ENCODE peak calls at places on chromosomes 16 and 17, in eight cellular contexts. One of them, this sample, is unnamed.

GRCh38 chr17:79160980-79161621 is 86.5 kb downstream of the ENGASE start:
- ATAC-seq in HepG2: no peak
- ATAC-seq in Panc1: no peak
- ATAC-seq in GM12878: no peak
- ATAC-seq in upper lobe of left lung: no peak
- ATAC-seq in HCT116: no peak
- ATAC-seq in K562: peak; percentile 50
- ATAC-seq in GM23338: no peak
- ATAC-seq in this sample: no peak

GRCh38 chr16:53224932-53225533 is 170.2 kb downstream of the CHD9 start:
- ATAC-seq in HepG2: no peak
- ATAC-seq in Panc1: no peak
- ATAC-seq in GM12878: peak; percentile 28
- ATAC-seq in upper lobe of left lung: no peak
- ATAC-seq in HCT116: no peak
- ATAC-seq in K562: peak; percentile 90
- ATAC-seq in GM23338: no peak
- ATAC-seq in this sample: no peak

GRCh38 chr16:17362191-17362590 is 108.6 kb downstream of the XYLT1 start:
- ATAC-seq in HepG2: no peak
- ATAC-seq in Panc1: no peak
- ATAC-seq in GM12878: no peak
- ATAC-seq in upper lobe of left lung: no peak
- ATAC-seq in HCT116: no peak
- ATAC-seq in K562: no peak
- ATAC-seq in GM23338: no peak
- ATAC-seq in this sample: no peak

GRCh38 chr16:83701494-83701893 is 106.3 kb upstream of the HSBP1 start:
- ATAC-seq in HepG2: peak; percentile 66
- ATAC-seq in Panc1: no peak
- ATAC-seq in GM12878: peak; percentile 32
- ATAC-seq in upper lobe of left lung: no peak
- ATAC-seq in HCT116: peak; percentile 57
- ATAC-seq in K562: peak; percentile 92
- ATAC-seq in GM23338: peak; percentile 99
- ATAC-seq in this sample: no peak

GRCh38 chr16:75289189-75289588 is 37.8 kb upstream of the BCAR1 start:
- ATAC-seq in HepG2: peak; percentile 55
- ATAC-seq in Panc1: peak; percentile 66
- ATAC-seq in GM12878: peak; percentile 43
- ATAC-seq in upper lobe of left lung: no peak
- ATAC-seq in HCT116: peak; percentile 60
- ATAC-seq in K562: no peak
- ATAC-seq in GM23338: no peak
- ATAC-seq in this sample: peak; percentile 48

GRCh38 chr16:11871193-11871592 is 19.9 kb upstream of the RSL1D1 start:
- ATAC-seq in HepG2: no peak
- ATAC-seq in Panc1: no peak
- ATAC-seq in GM12878: no peak
- ATAC-seq in upper lobe of left lung: no peak
- ATAC-seq in HCT116: peak; percentile 19
- ATAC-seq in K562: peak; percentile 69
- ATAC-seq in GM23338: peak; percentile 86
- ATAC-seq in this sample: no peak

GRCh38 chr17:57968456-57968855 is 13.2 kb upstream of the CUEDC1 start:
- ATAC-seq in HepG2: peak; percentile 24
- ATAC-seq in Panc1: peak; percentile 44
- ATAC-seq in GM12878: no peak
- ATAC-seq in upper lobe of left lung: no peak
- ATAC-seq in HCT116: no peak
- ATAC-seq in K562: no peak
- ATAC-seq in GM23338: no peak
- ATAC-seq in this sample: no peak

GRCh38 chr17:31493656-31494155 is 102.2 kb downstream of the RAB11FIP4 start:
- ATAC-seq in HepG2: no peak
- ATAC-seq in Panc1: no peak
- ATAC-seq in GM12878: peak; percentile 3
- ATAC-seq in upper lobe of left lung: no peak
- ATAC-seq in HCT116: no peak
- ATAC-seq in K562: no peak
- ATAC-seq in GM23338: no peak
- ATAC-seq in this sample: no peak

GRCh38 chr16:70418993-70419318 is 19.9 kb downstream of the ST3GAL2 start:
- ATAC-seq in HepG2: peak; percentile 17
- ATAC-seq in Panc1: no peak
- ATAC-seq in GM12878: no peak
- ATAC-seq in upper lobe of left lung: no peak
- ATAC-seq in HCT116: no peak
- ATAC-seq in K562: no peak
- ATAC-seq in GM23338: no peak
- ATAC-seq in this sample: no peak

GRCh38 chr16:17780181-17780580 is 309.4 kb upstream of the XYLT1 start:
- ATAC-seq in HepG2: no peak
- ATAC-seq in Panc1: no peak
- ATAC-seq in GM12878: no peak
- ATAC-seq in upper lobe of left lung: peak; percentile 53
- ATAC-seq in HCT116: no peak
- ATAC-seq in K562: no peak
- ATAC-seq in GM23338: no peak
- ATAC-seq in this sample: no peak

GRCh38 chr16:69118994-69119393 is 13.4 kb downstream of the CHTF8 start:
- ATAC-seq in HepG2: no peak
- ATAC-seq in Panc1: no peak
- ATAC-seq in GM12878: no peak
- ATAC-seq in upper lobe of left lung: no peak
- ATAC-seq in HCT116: peak; percentile 9
- ATAC-seq in K562: no peak
- ATAC-seq in GM23338: no peak
- ATAC-seq in this sample: no peak

GRCh38 chr16:23484501-23485256 is 25.6 kb downstream of the GGA2 start:
- ATAC-seq in HepG2: no peak
- ATAC-seq in Panc1: no peak
- ATAC-seq in GM12878: no peak
- ATAC-seq in upper lobe of left lung: no peak
- ATAC-seq in HCT116: no peak
- ATAC-seq in K562: no peak
- ATAC-seq in GM23338: no peak
- ATAC-seq in this sample: no peak

DNA sequence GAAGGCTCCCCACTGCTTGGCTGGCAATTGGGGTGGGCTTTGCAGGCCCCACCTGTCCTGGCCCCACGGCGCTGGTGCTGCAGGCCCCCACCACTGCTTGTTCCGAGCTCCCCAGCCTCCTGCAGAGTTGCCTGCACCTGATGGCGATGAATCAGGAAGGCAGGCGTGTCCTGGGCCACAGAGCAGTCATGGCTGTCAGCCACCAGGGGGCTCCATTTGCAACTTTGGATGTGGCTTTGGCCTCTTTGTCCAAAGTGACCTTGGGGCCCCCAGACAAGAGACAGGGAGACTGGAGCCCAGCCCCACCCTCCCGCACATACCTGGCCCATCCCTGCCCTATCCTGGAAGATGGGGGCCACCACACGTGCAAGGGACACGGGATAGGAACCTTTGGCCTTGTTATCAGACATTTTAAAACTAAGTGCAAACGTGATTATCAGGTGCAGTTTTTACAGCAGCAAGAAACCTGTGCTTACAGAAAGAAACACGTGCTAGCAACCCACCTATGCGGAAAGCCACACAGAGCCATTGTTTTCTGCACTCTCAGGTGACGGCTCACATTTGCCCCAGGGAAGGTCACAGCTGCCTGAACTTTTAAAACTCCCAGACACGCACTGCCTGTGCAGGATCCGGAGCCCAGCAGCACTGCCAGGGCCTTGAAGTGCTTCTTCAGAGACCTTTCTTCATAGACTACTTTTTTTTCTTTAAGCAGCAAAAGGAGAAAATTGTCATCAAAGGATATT is at the start of gene DNASE1:
- ATAC-seq in HepG2: peak; percentile 84
- ATAC-seq in Panc1: peak; percentile 74
- ATAC-seq in GM12878: peak; percentile 99
- ATAC-seq in upper lobe of left lung: peak; percentile 68
- ATAC-seq in HCT116: peak; percentile 82
- ATAC-seq in K562: peak; percentile 96
- ATAC-seq in GM23338: peak; percentile 83
- ATAC-seq in this sample: peak; percentile 65
- TF ChIP-seq POLR2AphosphoS5 in HepG2: no peak
- TF ChIP-seq POLR2AphosphoS5 in Panc1: no peak
- TF ChIP-seq POLR2AphosphoS5 in GM12878: no peak
- TF ChIP-seq POLR2AphosphoS5 in upper lobe of left lung: no peak
- TF ChIP-seq POLR2AphosphoS5 in HCT116: peak; percentile 11
- TF ChIP-seq POLR2AphosphoS5 in K562: no peak
- TF ChIP-seq POLR2AphosphoS5 in GM23338: no peak
- TF ChIP-seq POLR2AphosphoS5 in this sample: no peak

GRCh38 chr16:85641776-85642176 is 28.7 kb downstream of the GSE1 start:
- ATAC-seq in HepG2: no peak
- ATAC-seq in Panc1: peak; percentile 9
- ATAC-seq in GM12878: no peak
- ATAC-seq in upper lobe of left lung: peak; percentile 20
- ATAC-seq in HCT116: no peak
- ATAC-seq in K562: no peak
- ATAC-seq in GM23338: no peak
- ATAC-seq in this sample: peak; percentile 38
- TF ChIP-seq POLR2AphosphoS5 in HepG2: no peak
- TF ChIP-seq POLR2AphosphoS5 in Panc1: no peak
- TF ChIP-seq POLR2AphosphoS5 in GM12878: no peak
- TF ChIP-seq POLR2AphosphoS5 in upper lobe of left lung: no peak
- TF ChIP-seq POLR2AphosphoS5 in HCT116: no peak
- TF ChIP-seq POLR2AphosphoS5 in K562: no peak
- TF ChIP-seq POLR2AphosphoS5 in GM23338: no peak
- TF ChIP-seq POLR2AphosphoS5 in this sample: no peak

DNA sequence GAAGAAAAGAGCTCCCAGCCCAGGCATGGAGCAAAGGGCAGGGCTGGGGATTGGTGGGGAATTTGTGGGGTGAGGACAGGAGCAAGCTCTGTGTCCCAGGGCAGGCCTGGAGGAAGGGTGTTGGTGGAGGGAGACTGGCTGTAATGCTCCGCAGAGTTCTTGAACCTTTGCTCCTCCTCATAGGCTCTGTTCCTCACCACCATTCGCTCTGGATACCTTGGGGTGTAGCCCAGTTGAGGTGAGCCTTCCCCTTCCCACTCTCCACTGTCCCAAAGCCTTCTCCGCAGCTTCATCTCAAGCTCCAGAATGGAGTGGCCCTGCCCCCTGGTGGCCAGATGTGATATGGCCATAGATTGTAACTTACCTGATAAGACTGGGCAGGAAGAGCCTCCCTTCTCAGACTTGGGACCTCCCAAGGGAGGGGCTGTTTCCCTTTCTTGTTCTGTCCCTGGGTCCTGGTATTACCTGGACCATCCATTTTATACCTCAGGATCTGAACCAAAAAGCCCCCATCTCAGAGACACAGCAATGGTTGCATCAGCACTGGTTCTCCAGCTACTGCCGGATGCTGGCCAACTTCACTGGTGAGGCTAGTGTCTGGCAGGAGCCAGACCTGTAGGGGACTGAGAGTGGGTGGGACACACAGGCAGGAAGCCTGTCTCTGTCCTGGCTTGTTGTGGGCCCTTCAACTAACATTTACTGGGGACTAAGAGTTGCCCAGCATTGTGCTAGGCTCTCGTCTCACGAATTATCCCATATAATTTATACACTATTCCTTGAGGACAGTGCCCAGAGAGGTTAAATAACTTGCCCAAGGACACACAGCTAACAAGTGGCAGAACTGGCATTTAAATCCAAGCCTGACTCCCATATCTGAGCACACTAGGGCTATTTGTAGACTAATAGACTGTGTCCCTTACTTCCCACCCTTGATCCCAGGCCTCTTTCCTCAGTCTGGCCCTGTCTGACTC is 19.1 kb upstream of the STAC2 start:
- ATAC-seq in HepG2: peak; percentile 90
- ATAC-seq in Panc1: peak; percentile 90
- ATAC-seq in GM12878: peak; percentile 96
- ATAC-seq in upper lobe of left lung: peak; percentile 91
- ATAC-seq in HCT116: peak; percentile 95
- ATAC-seq in K562: peak; percentile 95
- ATAC-seq in GM23338: peak; percentile 88
- ATAC-seq in this sample: peak; percentile 81
- TF ChIP-seq POLR2AphosphoS5 in HepG2: no peak
- TF ChIP-seq POLR2AphosphoS5 in Panc1: no peak
- TF ChIP-seq POLR2AphosphoS5 in GM12878: no peak
- TF ChIP-seq POLR2AphosphoS5 in upper lobe of left lung: no peak
- TF ChIP-seq POLR2AphosphoS5 in HCT116: no peak
- TF ChIP-seq POLR2AphosphoS5 in K562: no peak
- TF ChIP-seq POLR2AphosphoS5 in GM23338: no peak
- TF ChIP-seq POLR2AphosphoS5 in this sample: no peak

DNA sequence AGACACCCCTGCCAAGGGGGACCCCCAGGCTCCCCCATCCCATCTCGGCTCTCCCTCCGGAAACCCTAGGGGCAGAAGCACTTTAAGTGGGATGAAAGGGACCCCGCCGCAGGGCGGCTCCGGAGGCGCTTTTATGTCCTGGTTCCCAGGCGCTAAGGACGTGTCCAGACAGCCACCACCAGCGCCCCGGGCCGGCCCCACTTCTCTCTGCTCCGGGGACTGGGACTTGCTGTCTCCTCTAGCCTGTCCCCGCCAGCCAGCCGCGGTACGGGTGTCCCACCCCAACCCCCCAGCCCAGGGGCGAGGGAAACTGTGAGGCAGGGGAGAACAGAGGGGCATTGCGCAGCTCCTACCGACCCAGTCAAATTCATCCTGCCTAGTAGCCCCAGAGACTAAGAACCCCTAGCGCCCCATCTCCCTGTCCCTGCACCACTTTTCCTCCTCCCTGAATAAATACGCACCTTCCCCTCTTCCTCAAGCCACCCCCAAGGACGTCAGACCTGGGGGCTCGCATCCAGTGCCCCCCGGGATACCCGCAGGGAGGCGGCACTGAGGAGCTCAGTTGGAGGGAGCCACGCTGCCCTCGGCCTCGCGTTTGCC is 4.1 kb downstream of the SP6 start:
- ATAC-seq in HepG2: no peak
- ATAC-seq in Panc1: no peak
- ATAC-seq in GM12878: no peak
- ATAC-seq in upper lobe of left lung: no peak
- ATAC-seq in HCT116: no peak
- ATAC-seq in K562: no peak
- ATAC-seq in GM23338: peak; percentile 1
- ATAC-seq in this sample: no peak
- TF ChIP-seq POLR2AphosphoS5 in HepG2: no peak
- TF ChIP-seq POLR2AphosphoS5 in Panc1: no peak
- TF ChIP-seq POLR2AphosphoS5 in GM12878: no peak
- TF ChIP-seq POLR2AphosphoS5 in upper lobe of left lung: no peak
- TF ChIP-seq POLR2AphosphoS5 in HCT116: no peak
- TF ChIP-seq POLR2AphosphoS5 in K562: no peak
- TF ChIP-seq POLR2AphosphoS5 in GM23338: no peak
- TF ChIP-seq POLR2AphosphoS5 in this sample: no peak

GRCh38 chr16:2926660-2927646 is 15.2 kb downstream of the FLYWCH1 start:
- ATAC-seq in HepG2: peak; percentile 83
- ATAC-seq in Panc1: peak; percentile 91
- ATAC-seq in GM12878: peak; percentile 100
- ATAC-seq in upper lobe of left lung: peak; percentile 97
- ATAC-seq in HCT116: peak; percentile 96
- ATAC-seq in K562: peak; percentile 98
- ATAC-seq in GM23338: peak; percentile 45
- ATAC-seq in this sample: peak; percentile 93
- TF ChIP-seq POLR2AphosphoS5 in HepG2: no peak
- TF ChIP-seq POLR2AphosphoS5 in Panc1: no peak
- TF ChIP-seq POLR2AphosphoS5 in GM12878: no peak
- TF ChIP-seq POLR2AphosphoS5 in upper lobe of left lung: no peak
- TF ChIP-seq POLR2AphosphoS5 in HCT116: peak; percentile 62
- TF ChIP-seq POLR2AphosphoS5 in K562: no peak
- TF ChIP-seq POLR2AphosphoS5 in GM23338: peak; percentile 37
- TF ChIP-seq POLR2AphosphoS5 in this sample: no peak